ENCODE peak calls at places on chromosome 2, in ten cellular contexts. V is IMR-90, P is hepatocyte, G is neuronal stem cell, H is GM23248, Y is HCT116, A is H9, B is K562, D is fibroblast of lung, K is neural progenitor cell. I is an unnamed sample.

GRCh38 chr2:210753386-210753785 is 197.0 kb downstream of the CPS1 start:
- DNase-seq in A (no peak), G (no peak), H (no peak), K (no peak), P (no peak), D (no peak), B (no peak), Y (no peak), V (no peak), I (no peak)

GRCh38 chr2:233471291-233472035 is 95.1 kb downstream of the USP40 start:
- DNase-seq in A (no peak), V (no peak), D (no peak), G (no peak), H (no peak), Y (no peak), P (no peak), B (no peak), K (no peak), I (no peak)

GRCh38 chr2:159968282-159968900 is 94.0 kb downstream of the PLA2R1 start:
- DNase-seq in H (peak; percentile 61), D (peak; percentile 39), P (peak; percentile 57), B (no peak), V (peak; percentile 41), K (peak; percentile 84), Y (peak; percentile 35), G (peak; percentile 58), A (peak; percentile 52), I (peak; percentile 13)

GRCh38 chr2:10162586-10163497 is 40.3 kb downstream of the RRM2 start:
- DNase-seq in G (peak; percentile 47), K (peak; percentile 61), H (no peak), P (no peak), V (no peak), A (peak; percentile 63), D (no peak), Y (no peak), B (peak; percentile 51), I (no peak)

GRCh38 chr2:232330068-232330999 is 48.2 kb upstream of the ALPP start:
- DNase-seq in A (peak; percentile 80), H (no peak), K (peak; percentile 32), G (no peak), Y (no peak), D (no peak), V (no peak), B (no peak), P (no peak), I (peak; percentile 81)

GRCh38 chr2:19748711-19749506 is 152.9 kb downstream of the TTC32 start:
- DNase-seq in B (no peak), A (no peak), V (no peak), G (no peak), K (no peak), Y (no peak), H (no peak), D (no peak), P (no peak), I (no peak)

GRCh38 chr2:60806595-60806987 is 50.5 kb downstream of the PAPOLG start:
- DNase-seq in D (no peak), B (no peak), G (no peak), A (no peak), P (no peak), V (no peak), K (no peak), H (no peak), Y (no peak), I (no peak)

GRCh38 chr2:72050734-72051133 is 96.9 kb downstream of the CYP26B1 start:
- DNase-seq in K (no peak), B (no peak), Y (no peak), P (no peak), A (no peak), D (no peak), V (no peak), H (no peak), G (no peak), I (no peak)

GRCh38 chr2:179262077-179262660 is 2.5 kb downstream of the SESTD1 start:
- DNase-seq in H (peak; percentile 50), Y (no peak), B (no peak), D (no peak), K (no peak), A (no peak), P (no peak), V (no peak), G (no peak), I (no peak)

GRCh38 chr2:179261161-179261825 is 3.3 kb downstream of the SESTD1 start:
- DNase-seq in K (no peak), D (no peak), B (no peak), Y (no peak), A (no peak), G (no peak), H (peak; percentile 16), V (no peak), P (no peak), I (no peak)

GRCh38 chr2:179263460-179264237 is 983 bp downstream of the SESTD1 start:
- DNase-seq in V (peak; percentile 57), G (peak; percentile 30), K (peak; percentile 48), P (peak; percentile 64), A (no peak), B (peak; percentile 18), H (peak; percentile 68), D (peak; percentile 57), Y (no peak), I (peak; percentile 46)

GRCh38 chr2:179264238-179265081 is at the start of gene SESTD1:
- DNase-seq in V (peak; percentile 7), A (peak; percentile 74), G (peak; percentile 51), Y (no peak), K (peak; percentile 81), D (peak; percentile 43), H (peak; percentile 80), P (peak; percentile 80), B (peak; percentile 68), I (no peak)

DNA sequence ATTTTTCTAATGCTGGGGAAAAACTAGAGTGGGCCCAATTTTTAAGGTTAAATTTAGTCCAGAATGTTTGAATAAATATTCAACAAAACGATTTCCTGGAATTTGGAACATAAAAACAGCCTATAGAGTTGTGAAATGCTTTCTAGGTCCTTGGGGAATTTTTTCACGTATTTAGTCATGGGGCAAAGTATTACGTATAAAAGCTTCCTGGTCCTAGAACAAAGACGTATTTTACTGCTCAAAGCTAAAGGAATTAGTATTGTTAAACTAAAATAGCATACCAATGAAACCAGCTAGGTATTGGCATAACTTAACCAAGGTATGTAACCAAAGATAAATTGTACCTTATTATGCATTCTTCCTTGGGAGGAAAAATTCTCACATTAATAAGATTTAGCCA is 1.6 kb downstream of the SESTD1 start:
- DNase-seq in A (no peak), B (no peak), K (no peak), P (no peak), V (peak; percentile 74), Y (no peak), H (peak; percentile 84), D (peak; percentile 47), G (no peak), I (peak; percentile 87)
- H2AFZ ChIP-seq in A (no peak overlapping the region), B (no peak overlapping the region), K (no peak overlapping the region), P (peak overlapping the region; percentile 94), V (no peak overlapping the region), Y (peak overlapping the region; percentile 15), H (peak overlapping the region; percentile 95), D (no peak overlapping the region), G (no peak overlapping the region), I (peak overlapping the region; percentile 96)

DNA sequence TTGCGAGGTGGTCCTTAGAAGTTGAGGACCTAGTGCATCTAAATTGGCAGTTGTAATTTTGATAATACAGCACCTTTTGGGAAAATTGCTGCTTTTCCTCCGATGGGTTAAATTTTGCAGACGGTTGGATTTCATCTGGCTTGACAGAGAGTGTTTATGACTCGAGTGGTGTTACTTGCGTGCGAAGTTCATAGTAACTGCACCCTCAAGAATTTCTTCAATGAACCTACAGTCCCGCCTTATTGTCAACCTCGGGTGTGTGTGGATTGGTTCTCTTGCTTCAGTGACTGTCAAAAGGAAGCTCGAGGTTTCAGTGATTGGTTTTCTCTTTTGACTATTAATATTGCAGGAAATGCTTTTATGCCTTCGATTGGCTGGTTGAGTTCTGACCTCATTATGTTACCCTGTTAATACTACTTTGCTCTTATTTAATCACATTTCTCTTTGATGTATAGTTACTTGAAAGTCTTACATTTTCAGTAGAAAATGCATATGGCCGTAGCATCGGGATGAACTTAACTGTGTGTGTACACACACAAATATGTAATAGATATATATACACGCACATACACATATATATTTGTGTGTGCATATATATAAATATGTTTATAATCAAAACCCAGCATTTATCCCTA is 1.5 kb downstream of the EPC2 start:
- DNase-seq in D (peak; percentile 92), H (peak; percentile 93), A (no peak), B (peak; percentile 35), G (no peak), Y (peak; percentile 75), K (peak; percentile 43), P (peak; percentile 82), V (peak; percentile 92), I (peak; percentile 77)
- H2AFZ ChIP-seq in D (no peak overlapping the region), H (peak overlapping the region; percentile 76), A (no peak overlapping the region), B (peak overlapping the region; percentile 79), G (peak overlapping the region; percentile 54), Y (no peak overlapping the region), K (no peak overlapping the region), P (peak overlapping the region; percentile 37), V (peak overlapping the region; percentile 100), I (no peak overlapping the region)

DNA sequence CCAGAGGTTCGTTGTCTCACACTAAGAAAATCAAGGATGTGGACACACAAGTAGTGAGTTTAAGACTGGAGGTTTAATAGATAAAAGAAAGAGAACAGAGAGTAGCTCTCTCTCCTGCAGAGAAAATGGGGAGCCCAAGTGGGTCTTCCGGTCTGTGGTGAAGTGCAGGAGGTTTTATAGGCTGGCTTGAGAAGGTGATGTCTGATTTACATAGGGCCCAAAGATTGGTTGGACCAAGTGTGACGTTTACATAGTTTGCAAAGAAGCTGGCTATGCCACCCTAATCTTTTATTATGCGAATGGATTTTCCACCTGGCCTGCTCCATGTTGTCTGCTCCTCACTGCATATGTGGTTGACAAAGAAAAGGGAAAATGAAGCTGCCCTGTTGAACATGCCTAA is 430.4 kb upstream of the TRIB2 start:
- DNase-seq in H (no peak), B (no peak), P (no peak), D (no peak), G (no peak), Y (no peak), K (no peak), A (no peak), V (no peak), I (no peak)
- H2AFZ ChIP-seq in H (no peak overlapping the region), B (no peak overlapping the region), P (no peak overlapping the region), D (no peak overlapping the region), G (no peak overlapping the region), Y (no peak overlapping the region), K (no peak overlapping the region), A (no peak overlapping the region), V (no peak overlapping the region), I (no peak overlapping the region)

GRCh38 chr2:45011621-45012602 is 2.7 kb upstream of the SIX2 start:
- DNase-seq in B (no peak), H (peak; percentile 28), Y (no peak), K (no peak), V (no peak), G (no peak), D (no peak), A (no peak), P (peak; percentile 28), I (no peak)

GRCh38 chr2:45013229-45014015 is 4.2 kb upstream of the SIX2 start:
- DNase-seq in B (no peak), H (peak; percentile 37), A (peak; percentile 59), K (peak; percentile 59), Y (no peak), D (no peak), V (no peak), P (no peak), G (no peak), I (no peak)

GRCh38 chr2:45010706-45011036 is 1.4 kb upstream of the SIX2 start:
- DNase-seq in Y (no peak), A (no peak), G (no peak), P (no peak), D (no peak), K (peak; percentile 31), B (no peak), H (peak; percentile 23), V (no peak), I (no peak)

GRCh38 chr2:45014016-45014702 is 4.9 kb upstream of the SIX2 start:
- DNase-seq in K (peak; percentile 89), B (peak; percentile 70), P (peak; percentile 71), V (no peak), H (peak; percentile 82), G (no peak), D (peak; percentile 20), Y (no peak), A (peak; percentile 83), I (peak; percentile 53)

GRCh38 chr2:45012733-45013132 is 3.5 kb upstream of the SIX2 start:
- DNase-seq in A (no peak), H (no peak), D (no peak), V (no peak), K (no peak), P (no peak), Y (no peak), B (no peak), G (no peak), I (no peak)
- H2AFZ ChIP-seq in A (no peak overlapping the region), H (no peak overlapping the region), D (no peak overlapping the region), V (no peak overlapping the region), K (no peak overlapping the region), P (no peak overlapping the region), Y (no peak overlapping the region), B (no peak overlapping the region), G (no peak overlapping the region), I (no peak overlapping the region)